ENCODE peak calls at places on chromosomes 1 and 21, in four cellular contexts. C, A, D and Q are unnamed samples.

GRCh38 chr21:30354308-30355005 is 6.1 kb upstream of the KRTAP23-1 start:
- DNase-seq in A (no peak), C (no peak), D (no peak), Q (no peak)

GRCh38 chr1:1418464-1419362 is 2.4 kb downstream of the ANKRD65 start:
- DNase-seq in D (no peak), C (no peak), A (peak; percentile 83), Q (no peak)

GRCh38 chr1:168491527-168492164 is 52.2 kb downstream of the XCL2 start:
- DNase-seq in C (no peak), A (no peak), D (no peak), Q (peak; percentile 22)

GRCh38 chr1:204390731-204391466 is 20.7 kb downstream of the PPP1R15B start:
- DNase-seq in A (no peak), D (no peak), C (no peak), Q (no peak)

GRCh38 chr1:181548491-181548890 is 65.2 kb downstream of the CACNA1E start:
- DNase-seq in D (no peak), C (no peak), A (no peak), Q (no peak)

GRCh38 chr21:41659791-41660560 is 106.9 kb downstream of the RIPK4 start:
- DNase-seq in D (no peak), C (peak; percentile 63), A (peak; percentile 82), Q (peak; percentile 31)

GRCh38 chr1:225813250-225813964 is 3.5 kb downstream of the EPHX1 start:
- DNase-seq in A (peak; percentile 92), C (peak; percentile 96), D (no peak), Q (peak; percentile 94)

GRCh38 chr1:159913451-159914192 is 11.7 kb downstream of the TAGLN2 start:
- DNase-seq in D (peak; percentile 84), A (no peak), C (peak; percentile 30), Q (no peak)

GRCh38 chr1:94926915-94927404 is at the start of gene CNN3:
- DNase-seq in C (peak; percentile 87), A (peak; percentile 99), D (peak; percentile 71), Q (peak; percentile 94)

GRCh38 chr21:38467369-38467768 is 30.9 kb downstream of the ERG start:
- DNase-seq in C (no peak), A (no peak), D (no peak), Q (no peak)

GRCh38 chr1:219917851-219918466 is 10.4 kb downstream of the SLC30A10 start:
- DNase-seq in D (peak; percentile 87), A (no peak), C (peak; percentile 73), Q (no peak)

GRCh38 chr1:234683127-234683855 is 73.3 kb upstream of the IRF2BP2 start:
- DNase-seq in C (no peak), D (no peak), A (no peak), Q (no peak)

GRCh38 chr21:34612056-34612455 is 2.9 kb downstream of the RCAN1 start:
- DNase-seq in C (no peak), A (no peak), D (no peak), Q (no peak)

GRCh38 chr21:45417256-45417950 is 12.4 kb downstream of the COL18A1 start:
- DNase-seq in D (no peak), C (no peak), A (no peak), Q (no peak)

GRCh38 chr1:55070291-55070690 is 30.9 kb downstream of the PCSK9 start:
- DNase-seq in D (no peak), A (peak; percentile 8), C (no peak), Q (no peak)

GRCh38 chr1:75861831-75862230 is 65.1 kb downstream of the MSH4 start:
- DNase-seq in D (no peak), A (no peak), C (no peak), Q (no peak)
- TF ChIP-seq CTCF in D (no peak), A (no peak), C (no peak), Q (no peak)

GRCh38 chr1:222387020-222387816 is 160.7 kb downstream of the HHIPL2 start:
- DNase-seq in D (peak; percentile 12), C (peak; percentile 20), A (no peak), Q (no peak)
- TF ChIP-seq CTCF in D (peak; percentile 40), C (no peak), A (no peak), Q (no peak)

DNA sequence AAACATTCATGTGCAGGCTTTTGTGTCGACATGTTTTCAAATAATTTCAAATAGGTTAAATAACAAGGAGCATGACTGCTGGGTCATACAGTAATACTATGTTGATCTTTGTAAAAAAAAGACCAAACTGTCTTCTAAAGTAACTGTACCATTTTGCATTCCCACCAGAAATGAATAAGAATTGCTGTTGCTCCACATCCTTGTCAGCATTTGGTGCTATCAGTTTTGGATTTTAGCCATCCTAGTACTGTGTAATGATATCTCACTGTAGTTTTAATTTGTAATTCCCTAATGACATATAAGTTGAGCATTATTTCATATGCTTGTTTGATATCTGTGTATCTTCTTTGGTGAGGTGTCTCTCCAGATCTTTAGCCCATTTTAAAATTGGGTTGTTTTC is 11.6 kb downstream of the UROD start:
- DNase-seq in D (no peak), C (no peak), A (no peak), Q (no peak)
- TF ChIP-seq CTCF in D (no peak), C (no peak), A (no peak), Q (no peak)

DNA sequence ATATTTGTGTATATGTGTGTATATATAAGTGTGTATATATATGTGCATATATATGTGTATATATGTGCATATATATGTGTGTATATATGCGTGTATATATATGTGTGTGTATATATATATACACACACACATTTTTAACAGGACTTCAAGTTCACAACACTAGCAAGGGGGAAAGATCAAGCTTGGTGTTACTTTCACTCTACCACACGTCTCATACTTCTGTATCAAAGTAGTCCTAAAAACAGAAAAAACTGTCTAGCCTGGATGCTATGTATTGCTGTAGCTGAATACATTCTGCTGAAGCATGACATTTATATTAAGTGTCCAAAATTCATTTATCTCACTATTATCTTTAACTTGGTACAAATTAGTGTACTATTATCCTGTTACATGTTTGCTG is 17.9 kb upstream of the ATP6V1G3 start:
- DNase-seq in A (no peak), C (no peak), D (no peak), Q (no peak)
- TF ChIP-seq CTCF in A (no peak), C (no peak), D (no peak), Q (no peak)

GRCh38 chr1:88029899-88030298 is 654.2 kb upstream of the PKN2 start:
- DNase-seq in D (no peak), C (no peak), A (no peak), Q (no peak)
- TF ChIP-seq CTCF in D (peak; percentile 18), C (no peak), A (no peak), Q (no peak)

GRCh38 chr1:66929999-66930822 is 5.4 kb downstream of the MIER1 start:
- DNase-seq in D (peak; percentile 86), C (peak; percentile 93), A (peak; percentile 95), Q (peak; percentile 95)
- TF ChIP-seq CTCF in D (peak; percentile 60), C (no peak), A (no peak), Q (no peak)

DNA sequence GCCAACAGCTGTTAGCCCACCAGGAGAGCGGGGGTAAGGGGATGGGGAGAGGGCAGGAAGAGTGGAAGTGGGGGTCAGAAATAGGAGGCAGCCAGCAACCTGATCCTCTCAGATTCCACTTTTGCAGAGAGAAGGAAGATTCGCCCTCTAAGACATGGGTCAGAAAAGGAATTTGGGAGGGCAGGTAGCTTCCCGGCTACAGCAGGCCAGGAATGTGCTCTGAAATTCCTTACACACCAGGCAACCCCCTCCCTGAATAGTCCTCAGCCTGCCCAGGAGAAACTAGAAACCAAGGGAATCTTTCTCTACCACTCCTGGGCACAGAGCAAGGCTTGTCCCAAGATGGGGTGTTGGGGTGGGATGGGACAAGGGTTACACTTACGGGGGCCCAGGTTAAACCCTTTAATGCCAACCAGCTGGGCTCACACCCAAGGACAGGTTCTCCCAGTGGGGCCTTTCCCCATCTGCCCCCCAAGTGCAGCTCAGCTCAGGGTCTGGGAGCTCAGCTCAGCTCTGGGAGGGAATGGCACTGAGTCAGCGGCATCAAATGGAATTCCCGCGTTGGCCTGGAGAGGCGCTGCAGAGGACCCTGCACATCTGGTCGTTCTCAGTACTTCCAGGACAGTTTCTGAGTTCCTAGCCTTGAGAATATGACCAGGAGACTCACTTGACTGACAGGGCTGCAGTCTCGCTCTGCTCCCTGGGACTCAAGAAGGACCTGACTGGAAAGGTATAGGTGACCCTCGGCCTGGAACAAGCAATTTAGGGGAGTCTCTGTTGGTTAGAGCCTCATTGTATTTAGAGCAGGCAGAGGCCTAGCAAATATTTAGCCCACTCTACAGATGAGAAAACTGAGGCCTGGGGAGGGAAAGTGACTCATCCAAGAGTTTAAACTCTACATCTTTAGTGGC is 761 bp downstream of the TNNT2 start:
- DNase-seq in D (peak; percentile 57), A (peak; percentile 94), C (peak; percentile 47), Q (peak; percentile 59)
- TF ChIP-seq CTCF in D (peak; percentile 75), A (peak; percentile 66), C (peak; percentile 32), Q (peak; percentile 44)